ENCODE peak calls at places on chromosomes 1 and 21, in nine cellular contexts. Q is HFFc6; P is hypothalamus; Y is activated T-cell treated with anti-CD3 and anti-CD28 coated beads for 4 hours; N is CD8-positive, alpha-beta memory T cell; A is Panc1; R is memory B cell; U is NCI-H2029; O is Kasumi-1. K is an unnamed sample.

GRCh38 chr1:174894087-174894768 is 105.5 kb upstream of the CACYBP start:
- DNase-seq in R (no peak), P (no peak), N (no peak), A (no peak), Y (no peak), O (no peak), Q (no peak), U (no peak), K (no peak)

GRCh38 chr1:99122039-99122438 is 117.4 kb upstream of the PLPPR5 start:
- DNase-seq in N (no peak), A (no peak), R (no peak), Y (no peak), P (no peak), Q (no peak), O (no peak), U (no peak), K (no peak)

GRCh38 chr1:102071451-102071850 is 74.7 kb upstream of the OLFM3 start:
- DNase-seq in O (no peak), U (no peak), Q (no peak), R (no peak), N (no peak), P (no peak), Y (no peak), A (no peak), K (no peak)

GRCh38 chr1:76074321-76075187 is at the start of gene ST6GALNAC3:
- DNase-seq in Q (peak; percentile 21), R (peak; percentile 56), P (peak; percentile 79), Y (peak; percentile 65), A (no peak), U (no peak), N (peak; percentile 67), O (peak; percentile 37), K (no peak)

GRCh38 chr1:202162049-202162417 is 1.6 kb upstream of the PTPN7 start:
- DNase-seq in O (peak; percentile 91), U (no peak), R (peak; percentile 45), Y (peak; percentile 48), A (no peak), Q (no peak), N (peak; percentile 39), P (no peak), K (no peak)

GRCh38 chr1:6498576-6499111 is 7.2 kb upstream of the PLEKHG5 start:
- DNase-seq in Y (no peak), O (no peak), N (no peak), A (no peak), U (no peak), R (no peak), Q (no peak), P (no peak), K (no peak)

GRCh38 chr1:159869173-159869572 is 6.7 kb upstream of the VSIG8 start:
- DNase-seq in A (no peak), U (no peak), Y (no peak), N (no peak), P (no peak), Q (peak; percentile 68), O (no peak), R (no peak), K (no peak)

GRCh38 chr21:31173881-31174555 is 135.7 kb upstream of the KRTAP19-8 start:
- DNase-seq in O (peak; percentile 20), Y (peak; percentile 66), A (no peak), P (no peak), N (no peak), Q (no peak), U (no peak), R (no peak), K (peak; percentile 51)

GRCh38 chr1:14304381-14304865 is 294.1 kb upstream of the KAZN start:
- DNase-seq in O (no peak), Q (no peak), A (no peak), U (no peak), N (no peak), R (no peak), P (no peak), Y (no peak), K (no peak)

GRCh38 chr1:53195913-53196484 is 625 bp upstream of the CPT2 start:
- DNase-seq in R (no peak), P (no peak), A (no peak), N (no peak), O (no peak), Y (no peak), Q (no peak), U (peak; percentile 38), K (no peak)

GRCh38 chr1:101236546-101237228 is at the start of gene S1PR1:
- DNase-seq in P (peak; percentile 15), N (peak; percentile 83), R (peak; percentile 61), O (no peak), Y (peak; percentile 46), U (peak; percentile 13), A (no peak), Q (peak; percentile 34), K (no peak)

GRCh38 chr1:154553056-154553822 is 5.2 kb downstream of the UBE2Q1 start:
- DNase-seq in A (no peak), R (no peak), Q (no peak), P (no peak), U (no peak), N (no peak), O (no peak), Y (no peak), K (no peak)

GRCh38 chr1:48246727-48247126 is 24.2 kb downstream of the SLC5A9 start:
- DNase-seq in N (no peak), R (no peak), O (peak; percentile 44), Q (no peak), P (no peak), Y (no peak), A (no peak), U (peak; percentile 96), K (no peak)

GRCh38 chr1:248924696-248925532 is 18.9 kb downstream of the PGBD2 start:
- DNase-seq in A (peak; percentile 15), R (no peak), N (peak; percentile 69), U (peak; percentile 54), Y (peak; percentile 14), O (peak; percentile 78), P (no peak), Q (peak; percentile 62), K (no peak)

GRCh38 chr1:219659005-219659632 is 46.2 kb upstream of the ZC3H11B start:
- DNase-seq in Y (no peak), O (no peak), P (no peak), N (no peak), U (no peak), Q (no peak), A (no peak), R (no peak), K (no peak)

GRCh38 chr1:227428803-227429202 is 110.5 kb upstream of the CDC42BPA start:
- DNase-seq in Q (peak; percentile 63), P (no peak), N (no peak), R (no peak), O (no peak), U (peak; percentile 70), Y (no peak), A (no peak), K (peak; percentile 99)

GRCh38 chr1:36155560-36156328 is at the start of gene MAP7D1:
- DNase-seq in Q (peak; percentile 75), N (peak; percentile 85), P (peak; percentile 90), Y (peak; percentile 69), U (peak; percentile 28), O (peak; percentile 53), A (no peak), R (peak; percentile 89), K (no peak)

GRCh38 chr1:180156201-180156600 is 1.5 kb downstream of the QSOX1 start:
- DNase-seq in U (no peak), Y (no peak), P (no peak), Q (no peak), R (no peak), O (no peak), A (no peak), N (no peak), K (no peak)

GRCh38 chr1:10007161-10007560 is 10.1 kb downstream of the RBP7 start:
- DNase-seq in Q (no peak), R (no peak), U (no peak), N (no peak), P (no peak), O (no peak), Y (no peak), A (no peak), K (no peak)